ENCODE peak calls at places on chromosomes 11 and 22, in nine cellular contexts. D, H, I, M, Z, L, S, C and K are unnamed samples.

GRCh38 chr11:47333526-47333845 is 19.0 kb downstream of the MYBPC3 start:
- DNase-seq in D (no peak), H (no peak), I (no peak), M (no peak), Z (no peak), L (no peak), S (no peak), C (no peak), K (no peak)

GRCh38 chr11:10807629-10808552 is 835 bp downstream of the EIF4G2 start:
- DNase-seq in D (peak), H (no peak), I (peak), M (peak), Z (peak), L (peak), S (peak), C (peak), K (peak)

GRCh38 chr22:23777776-23778575 is 5.3 kb downstream of the MMP11 start:
- DNase-seq in D (no peak), H (no peak), I (peak), M (no peak), Z (no peak), L (no peak), S (no peak), C (no peak), K (no peak)

GRCh38 chr22:36435516-36436415 is 45.7 kb downstream of the TXN2 start:
- DNase-seq in D (peak), H (no peak), I (no peak), M (no peak), Z (no peak), L (no peak), S (no peak), C (no peak), K (peak)

GRCh38 chr11:11230802-11231562 is 122.1 kb downstream of the CSNK2A3 start:
- DNase-seq in D (peak), H (peak), I (no peak), M (no peak), Z (no peak), L (no peak), S (no peak), C (peak), K (no peak)

GRCh38 chr11:27295928-27296327 is 67.1 kb downstream of the CCDC34 start:
- DNase-seq in D (no peak), H (no peak), I (no peak), M (no peak), Z (no peak), L (no peak), S (no peak), C (no peak), K (no peak)

GRCh38 chr11:106644824-106645223 is 373.5 kb downstream of the GUCY1A2 start:
- DNase-seq in D (no peak), H (no peak), I (no peak), M (no peak), Z (no peak), L (no peak), S (no peak), C (no peak), K (no peak)

GRCh38 chr11:75306529-75306928 is 44.9 kb downstream of the ARRB1 start:
- DNase-seq in D (no peak), H (no peak), I (no peak), M (peak), Z (no peak), L (no peak), S (no peak), C (no peak), K (no peak)

GRCh38 chr11:69301491-69302401 is 7.8 kb downstream of the MYEOV start:
- DNase-seq in D (peak), H (no peak), I (no peak), M (peak), Z (no peak), L (no peak), S (no peak), C (no peak), K (peak)

GRCh38 chr11:1304376-1304775 is 5.1 kb downstream of the TOLLIP start:
- DNase-seq in D (no peak), H (no peak), I (no peak), M (peak), Z (no peak), L (no peak), S (no peak), C (no peak), K (no peak)

GRCh38 chr11:22780914-22781593 is 48.5 kb downstream of the SVIP start:
- DNase-seq in D (no peak), H (no peak), I (no peak), M (no peak), Z (no peak), L (no peak), S (no peak), C (no peak), K (no peak)